ENCODE peak calls at places on chromosomes 5 and 9, in six cellular contexts. F, S, H, X, Y and D are unnamed samples.

GRCh38 chr9:22975921-22976320 is 529.3 kb downstream of the DMRTA1 start:
- DNase-seq in F (no peak), S (no peak), H (peak; percentile 25), X (peak; percentile 33), Y (no peak), D (no peak)

GRCh38 chr5:77418162-77418561 is 74.0 kb downstream of the WDR41 start:
- DNase-seq in X (no peak), Y (no peak), H (no peak), F (no peak), S (no peak), D (no peak)

GRCh38 chr5:4233671-4234070 is 638.0 kb downstream of the IRX1 start:
- DNase-seq in Y (no peak), F (peak; percentile 10), S (no peak), H (no peak), X (no peak), D (no peak)

GRCh38 chr5:72235725-72236124 is 84.3 kb downstream of the MRPS27 start:
- DNase-seq in Y (no peak), S (no peak), F (no peak), X (no peak), H (peak; percentile 74), D (no peak)

GRCh38 chr9:127828262-127829031 is 25.8 kb downstream of the FPGS start:
- DNase-seq in S (peak; percentile 79), Y (peak; percentile 82), H (peak; percentile 79), F (peak; percentile 70), X (peak; percentile 51), D (peak; percentile 64)

GRCh38 chr5:2188137-2188536 is 305.4 kb upstream of the IRX4 start:
- DNase-seq in H (no peak), Y (no peak), F (no peak), X (no peak), S (no peak), D (no peak)

GRCh38 chr9:29211003-29211584 is 1637.8 kb upstream of the C9orf72 start:
- DNase-seq in Y (no peak), S (no peak), H (no peak), F (no peak), X (no peak), D (no peak)

GRCh38 chr9:12272471-12273072 is 420.6 kb upstream of the TYRP1 start:
- DNase-seq in Y (no peak), F (no peak), X (no peak), S (no peak), H (no peak), D (no peak)

GRCh38 chr9:96391021-96391765 is 7.7 kb upstream of the SLC35D2 start:
- DNase-seq in F (no peak), X (peak; percentile 37), S (peak; percentile 74), Y (peak; percentile 76), H (peak; percentile 65), D (no peak)

GRCh38 chr9:107425110-107426025 is 64.2 kb downstream of the KLF4 start:
- DNase-seq in Y (peak; percentile 76), F (peak; percentile 54), H (peak; percentile 65), X (peak; percentile 19), S (peak; percentile 68), D (peak; percentile 99)

GRCh38 chr9:9003184-9003583 is 1203.6 kb upstream of the DMAC1 start:
- DNase-seq in X (no peak), Y (peak; percentile 3), H (no peak), F (no peak), S (no peak), D (peak; percentile 9)

GRCh38 chr9:90137824-90138223 is 504.8 kb downstream of the DIRAS2 start:
- DNase-seq in F (no peak), S (no peak), X (no peak), Y (no peak), H (no peak), D (no peak)

GRCh38 chr9:90140131-90140818 is 502.3 kb downstream of the DIRAS2 start:
- DNase-seq in H (no peak), Y (no peak), S (no peak), F (no peak), X (no peak), D (no peak)

GRCh38 chr9:90142580-90142979 is 500.0 kb downstream of the DIRAS2 start:
- DNase-seq in H (peak; percentile 31), F (no peak), X (peak; percentile 25), S (peak; percentile 69), Y (peak; percentile 78), D (peak; percentile 52)

GRCh38 chr9:90141723-90142122 is 500.9 kb downstream of the DIRAS2 start:
- DNase-seq in F (no peak), H (no peak), X (peak; percentile 29), Y (no peak), S (no peak), D (no peak)
- TF ChIP-seq CTCF in F (no peak), H (peak; percentile 20), X (peak; percentile 61), Y (peak; percentile 58), S (peak; percentile 64), D (peak; percentile 27)

DNA sequence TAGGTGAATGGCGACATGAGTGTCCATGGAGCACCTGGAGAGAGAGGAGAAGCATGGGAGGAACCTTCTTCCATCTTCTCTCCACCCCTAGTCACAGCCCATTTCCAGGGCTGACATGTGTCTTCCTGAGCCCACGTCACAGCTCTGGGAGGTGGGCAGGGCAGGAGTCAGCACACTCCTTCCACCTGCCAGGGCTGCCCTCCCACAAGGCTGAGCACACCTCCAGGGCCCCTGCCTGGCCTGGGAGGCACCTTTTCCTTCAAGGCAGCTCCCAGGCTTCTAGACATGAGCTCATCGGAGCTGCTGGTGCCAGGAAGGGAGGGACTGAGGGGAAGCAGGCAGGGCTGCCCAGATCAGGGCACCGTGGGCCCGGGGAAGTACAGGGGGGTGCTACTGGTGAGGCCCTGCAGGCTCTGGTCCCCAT is 13.6 kb upstream of the SYNPO start:
- DNase-seq in X (no peak), S (peak; percentile 41), H (peak; percentile 76), F (no peak), Y (peak; percentile 86), D (no peak)
- TF ChIP-seq POLR2A in X (no peak), S (no peak), H (no peak), F (no peak), Y (no peak), D (no peak)

DNA sequence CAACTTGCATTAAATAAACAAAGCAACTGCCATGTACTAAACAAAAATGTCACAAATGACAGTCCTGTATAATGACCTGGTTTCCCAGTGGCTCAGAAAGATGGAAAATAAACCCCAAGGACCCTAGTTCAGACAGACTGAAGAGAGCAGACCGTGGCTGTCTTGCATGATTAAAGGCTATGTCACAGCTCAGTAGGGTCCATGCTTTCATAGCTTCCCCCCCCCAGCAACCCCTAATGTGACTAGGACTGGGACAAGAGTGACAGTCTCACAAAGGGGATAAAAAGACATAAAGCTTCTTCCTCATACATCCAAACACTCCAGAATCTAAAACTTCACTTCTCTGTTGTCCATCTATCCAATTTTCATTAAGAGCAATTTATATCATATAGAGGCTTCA is 113.6 kb downstream of the NR6A1 start:
- DNase-seq in H (no peak), S (no peak), Y (no peak), X (no peak), F (no peak), D (no peak)
- H3K27ac ChIP-seq in H (no peak overlapping the region), S (peak overlapping the region; percentile 82), Y (peak overlapping the region; percentile 83), X (peak overlapping the region; percentile 33), F (no peak overlapping the region), D (peak overlapping the region; percentile 40)

DNA sequence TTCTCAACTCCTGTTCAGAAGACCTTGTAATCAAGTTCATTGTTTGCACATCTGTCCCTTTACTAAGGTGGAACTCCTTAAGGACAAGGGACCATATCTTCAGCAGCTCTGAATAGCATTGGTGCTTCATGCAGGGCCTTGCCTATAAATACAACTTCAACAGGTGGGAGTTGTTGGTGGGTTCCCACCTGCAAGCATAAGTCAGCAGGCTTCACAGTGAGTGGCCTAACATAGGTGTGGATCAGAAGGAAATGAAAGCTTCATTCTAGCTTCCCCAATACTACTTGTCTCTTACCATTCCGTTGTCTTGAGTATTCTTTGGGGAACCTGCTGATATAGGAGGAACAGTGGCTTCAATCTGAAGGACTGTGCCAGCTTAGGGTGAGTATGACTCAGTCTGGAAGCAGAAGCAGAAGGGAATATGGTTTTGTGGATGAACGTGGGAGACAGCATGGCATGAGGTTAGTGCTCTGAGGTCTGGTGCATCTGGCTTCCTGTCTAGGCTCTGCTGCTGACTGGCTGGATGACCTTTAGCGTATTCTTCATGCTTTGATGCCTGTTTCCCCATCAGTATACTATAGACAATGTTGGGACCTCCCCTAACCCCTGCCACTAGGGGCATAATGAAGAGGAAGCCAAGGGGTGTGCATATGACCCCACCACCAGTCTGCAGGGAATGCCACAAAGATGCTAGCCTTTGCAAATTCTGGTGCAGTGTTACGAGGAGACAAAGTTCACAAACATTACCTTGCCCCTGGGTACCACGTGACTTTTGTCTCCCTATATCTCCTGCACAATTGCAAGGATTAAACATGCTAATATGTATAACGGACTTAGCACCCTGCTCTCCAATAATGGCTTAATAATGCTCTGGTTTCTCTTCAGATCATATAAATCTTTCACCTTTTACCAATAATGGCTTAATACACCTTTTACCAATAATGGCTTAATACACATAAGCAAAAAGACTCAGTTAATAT is 192.3 kb downstream of the PALM2AKAP2 start:
- DNase-seq in S (no peak), Y (peak; percentile 58), X (no peak), F (no peak), H (no peak), D (no peak)
- TF ChIP-seq CTCF in S (no peak), Y (no peak), X (no peak), F (no peak), H (no peak), D (no peak)

GRCh38 chr5:68214472-68215207 is 916 bp upstream of the PIK3R1 start:
- DNase-seq in F (no peak), X (no peak), H (peak; percentile 9), Y (peak; percentile 32), S (no peak), D (peak; percentile 47)
- TF ChIP-seq POLR2A in F (no peak), X (no peak), H (no peak), Y (no peak), S (no peak), D (no peak)

DNA sequence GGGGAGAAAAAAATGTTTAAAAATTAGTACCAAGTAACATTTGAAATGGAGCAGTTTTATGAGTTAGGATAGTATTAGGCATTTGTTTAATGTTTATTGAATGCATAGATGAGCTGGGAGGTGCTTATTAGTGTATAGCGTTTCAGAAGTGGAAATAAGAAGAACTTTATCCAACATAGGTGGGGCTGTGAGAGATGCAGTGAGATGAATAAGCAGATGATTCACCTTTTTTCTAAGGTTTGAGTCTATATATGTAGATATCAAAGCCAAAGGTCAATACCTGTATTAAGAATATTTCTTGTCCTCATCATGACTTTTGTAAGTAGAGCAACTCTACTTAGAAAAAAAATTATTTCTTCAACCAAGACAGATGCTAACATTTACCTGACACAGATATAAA is 54.6 kb upstream of the POU4F3 start:
- DNase-seq in H (no peak), F (no peak), S (no peak), X (peak; percentile 20), Y (no peak), D (no peak)
- H3K27ac ChIP-seq in H (no peak overlapping the region), F (no peak overlapping the region), S (no peak overlapping the region), X (no peak overlapping the region), Y (no peak overlapping the region), D (no peak overlapping the region)

GRCh38 chr9:125361837-125362531 is 100.4 kb downstream of the GAPVD1 start:
- DNase-seq in S (no peak), X (peak; percentile 17), F (no peak), H (peak; percentile 13), Y (no peak), D (no peak)
- TF ChIP-seq CTCF in S (no peak), X (peak; percentile 27), F (peak; percentile 42), H (no peak), Y (no peak), D (peak; percentile 17)